ENCODE peak calls at places on chromosome 9, in four cellular contexts. Z is stomach, O is lower lobe of right lung, Q is GM04503. H is an unnamed sample.
A peak's percentile ranks its signal among the peaks of the same experiment; 100 is the strongest.

GRCh38 chr9:112198646-112199045 is 23.5 kb upstream of the SUSD1 start:
- DNase-seq in Z (no peak), O (no peak), Q (no peak), H (no peak)

GRCh38 chr9:100401042-100401441 is 25.9 kb upstream of the MSANTD3 start:
- DNase-seq in Q (no peak), O (no peak), Z (no peak), H (no peak)

GRCh38 chr9:123789893-123790292 is 140.0 kb downstream of the DENND1A start:
- DNase-seq in Z (no peak), O (no peak), Q (no peak), H (no peak)

GRCh38 chr9:76151267-76151666 is 243.0 kb downstream of the RFK start:
- DNase-seq in Q (no peak), Z (no peak), O (no peak), H (no peak)

GRCh38 chr9:89408628-89409101 is 89.2 kb downstream of the SEMA4D start:
- DNase-seq in O (no peak), Z (no peak), Q (no peak), H (no peak)

GRCh38 chr9:121399883-121400607 is 30.0 kb upstream of the STOM start:
- DNase-seq in Q (peak; percentile 36), O (no peak), Z (no peak), H (no peak)

GRCh38 chr9:137602661-137603060 is 2.8 kb upstream of the ARRDC1 start:
- DNase-seq in O (no peak), Q (no peak), Z (no peak), H (no peak)

GRCh38 chr9:137083418-137084004 is 3.3 kb upstream of the MAN1B1 start:
- DNase-seq in O (no peak), Z (peak; percentile 56), Q (peak; percentile 87), H (no peak)

GRCh38 chr9:26524225-26524624 is 368.4 kb downstream of the CAAP1 start:
- DNase-seq in Q (no peak), Z (no peak), O (no peak), H (no peak)

GRCh38 chr9:80605129-80605528 is 1033.4 kb downstream of the TLE4 start:
- DNase-seq in Z (no peak), Q (peak; percentile 0), O (no peak), H (no peak)

GRCh38 chr9:113992994-113993393 is 85.1 kb downstream of the AMBP start:
- DNase-seq in O (no peak), Q (no peak), Z (no peak), H (no peak)

GRCh38 chr9:3585616-3586015 is 59.8 kb upstream of the RFX3 start:
- DNase-seq in Z (no peak), Q (no peak), O (no peak), H (no peak)

GRCh38 chr9:117772960-117773359 is 68.8 kb downstream of the TLR4 start:
- DNase-seq in Q (peak; percentile 80), Z (no peak), O (no peak), H (no peak)

H was measured in glutamatergic neuron.